ENCODE peak calls at places on chromosomes 6 and 20, in five cellular contexts. U is astrocyte, V is tibial artery, C is prostate gland, P is left ventricle myocardium inferior. M is an unnamed sample.

GRCh38 chr20:3374296-3374695 is 33.2 kb downstream of the DNAAF9 start:
- DNase-seq in U (no peak), V (no peak), C (no peak), P (no peak), M (no peak)

GRCh38 chr6:168048724-168049025 is 30.3 kb downstream of the FRMD1 start:
- DNase-seq in U (no peak), V (no peak), C (no peak), P (no peak), M (no peak)

GRCh38 chr6:320351-321157 is 28.3 kb downstream of the DUSP22 start:
- DNase-seq in U (no peak), V (no peak), C (no peak), P (no peak), M (no peak)

GRCh38 chr20:49377326-49377725 is 99.5 kb upstream of the ZNFX1 start:
- DNase-seq in U (no peak), V (no peak), C (no peak), P (no peak), M (no peak)

GRCh38 chr20:41769650-41770049 is 151.5 kb upstream of the CHD6 start:
- DNase-seq in U (no peak), V (no peak), C (no peak), P (no peak), M (no peak)

GRCh38 chr6:25233226-25233625 is 45.9 kb upstream of the CARMIL1 start:
- DNase-seq in U (no peak), V (no peak), C (no peak), P (no peak), M (no peak)

GRCh38 chr6:45920819-45921511 is 94.7 kb downstream of the CLIC5 start:
- DNase-seq in U (no peak), V (no peak), C (no peak), P (no peak), M (no peak)

GRCh38 chr6:108438918-108439317 is 121.8 kb upstream of the FOXO3 start:
- DNase-seq in U (peak; percentile 10), V (no peak), C (no peak), P (no peak), M (no peak)

GRCh38 chr6:143368426-143368825 is 82.1 kb downstream of the ADAT2 start:
- DNase-seq in U (peak; percentile 33), V (no peak), C (no peak), P (no peak), M (no peak)

GRCh38 chr6:105936972-105937371 is 149.2 kb upstream of the PRDM1 start:
- DNase-seq in U (no peak), V (no peak), C (no peak), P (no peak), M (no peak)

GRCh38 chr6:65088575-65088974 is 618.5 kb downstream of the EYS start:
- DNase-seq in U (no peak), V (no peak), C (no peak), P (no peak), M (no peak)

GRCh38 chr6:30319146-30319835 is 7.4 kb upstream of the TRIM39 start:
- DNase-seq in U (peak; percentile 13), V (no peak), C (no peak), P (no peak), M (no peak)

GRCh38 chr6:47169785-47170685 is 127.9 kb upstream of the ADGRF1 start:
- DNase-seq in U (peak; percentile 42), V (no peak), C (no peak), P (no peak), M (no peak)

GRCh38 chr6:105676837-105677236 is 274.0 kb upstream of the PREP start:
- DNase-seq in U (peak; percentile 8), V (no peak), C (no peak), P (no peak), M (no peak)

GRCh38 chr20:19976595-19977372 is 40.4 kb upstream of the NAA20 start:
- DNase-seq in U (peak; percentile 90), V (peak; percentile 59), C (peak; percentile 52), P (peak; percentile 70), M (peak; percentile 83)

GRCh38 chr20:19977373-19977770 is 39.8 kb upstream of the NAA20 start:
- DNase-seq in U (peak; percentile 69), V (no peak), C (no peak), P (no peak), M (no peak)

GRCh38 chr20:19974621-19975435 is 42.3 kb upstream of the NAA20 start:
- DNase-seq in U (peak; percentile 94), V (peak; percentile 92), C (peak; percentile 87), P (peak; percentile 85), M (peak; percentile 91)

GRCh38 chr20:19975436-19975799 is 41.7 kb upstream of the NAA20 start:
- DNase-seq in U (peak; percentile 61), V (no peak), C (peak; percentile 48), P (peak; percentile 29), M (peak; percentile 52)

DNA sequence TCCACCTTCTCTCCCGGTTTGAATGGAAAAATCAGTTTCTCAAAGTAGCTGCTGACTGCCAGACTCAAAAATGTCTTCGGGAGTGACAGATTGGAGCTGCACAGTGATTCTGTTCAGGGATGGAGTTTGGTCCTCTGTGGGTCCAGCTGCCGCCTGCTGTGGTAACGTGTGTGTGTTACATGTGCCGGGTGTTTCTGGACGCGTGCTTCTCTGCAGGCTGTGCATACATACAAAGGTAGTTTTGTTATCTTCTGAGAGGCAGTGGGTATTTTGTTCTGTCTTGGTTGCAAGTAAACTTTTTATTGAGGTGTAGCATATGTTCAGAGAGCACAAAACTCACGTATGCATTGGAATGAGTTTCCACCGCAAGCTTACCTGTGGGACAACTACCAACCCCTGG is 41.3 kb upstream of the NAA20 start:
- DNase-seq in U (peak; percentile 36), V (no peak), C (no peak), P (no peak), M (no peak)
- H3K4me3 ChIP-seq in U (peak overlapping the region; percentile 94), V (peak overlapping the region; percentile 68), C (peak overlapping the region; percentile 56), P (peak overlapping the region; percentile 75), M (peak overlapping the region; percentile 66)

GRCh38 chr6:63597142-63598000 is 25.1 kb downstream of the LOC128125822 start:
- DNase-seq in U (peak; percentile 25), V (no peak), C (no peak), P (no peak), M (no peak)
- H3K27ac ChIP-seq in U (no peak overlapping the region), V (no peak overlapping the region), C (no peak overlapping the region), P (no peak overlapping the region), M (no peak overlapping the region)

DNA sequence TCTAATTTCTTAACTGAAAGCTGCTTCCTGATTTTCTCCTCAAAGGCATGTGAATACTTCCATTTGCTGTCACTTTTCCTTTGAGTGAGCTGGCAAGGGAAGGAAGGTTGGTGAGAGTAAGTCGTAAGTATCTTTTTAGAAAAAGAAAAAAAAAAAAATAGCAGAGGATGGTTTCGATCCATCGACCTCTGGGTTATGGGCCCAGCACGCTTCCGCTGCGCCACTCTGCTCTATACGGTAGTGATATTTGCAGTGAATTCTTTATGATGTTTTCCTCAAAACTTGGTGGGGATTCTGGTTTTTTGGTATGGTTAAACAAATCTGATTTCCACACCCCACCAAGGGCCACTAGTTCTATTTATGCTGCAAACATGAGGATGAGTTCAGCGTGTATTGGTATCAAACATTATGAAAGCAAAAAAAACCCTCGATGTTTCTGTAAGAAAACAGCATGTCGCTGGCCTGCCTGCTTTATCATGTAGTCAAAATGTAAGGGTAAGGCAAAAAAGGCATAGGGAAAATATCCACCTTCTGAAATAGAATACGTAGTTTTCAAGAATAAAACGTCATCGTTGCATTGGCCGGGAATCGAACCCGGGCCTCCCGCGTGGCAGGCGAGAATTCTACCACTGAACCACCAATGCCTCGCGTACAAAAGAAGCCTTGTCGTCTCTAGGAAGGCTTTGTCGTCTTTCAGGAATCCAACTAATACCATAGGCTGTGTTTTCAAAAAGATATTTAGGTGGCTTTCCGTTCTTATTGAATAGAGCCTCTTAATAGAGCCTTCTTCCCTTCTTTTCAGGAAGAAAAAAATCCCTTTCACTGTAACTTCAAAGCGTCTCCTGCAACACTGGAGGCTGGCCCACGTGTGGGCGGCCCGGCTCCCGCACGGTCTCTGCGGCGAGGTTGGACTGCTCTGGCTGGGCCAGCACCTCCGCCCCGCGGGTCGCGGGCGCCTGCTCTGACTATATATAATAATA is 9.6 kb downstream of the OR2B2 start:
- DNase-seq in U (peak; percentile 73), V (peak; percentile 80), C (peak; percentile 79), P (peak; percentile 77), M (peak; percentile 78)
- H3K4me3 ChIP-seq in U (peak overlapping the region; percentile 87), V (peak overlapping the region; percentile 61), C (peak overlapping the region; percentile 40), P (peak overlapping the region; percentile 69), M (peak overlapping the region; percentile 69)

DNA sequence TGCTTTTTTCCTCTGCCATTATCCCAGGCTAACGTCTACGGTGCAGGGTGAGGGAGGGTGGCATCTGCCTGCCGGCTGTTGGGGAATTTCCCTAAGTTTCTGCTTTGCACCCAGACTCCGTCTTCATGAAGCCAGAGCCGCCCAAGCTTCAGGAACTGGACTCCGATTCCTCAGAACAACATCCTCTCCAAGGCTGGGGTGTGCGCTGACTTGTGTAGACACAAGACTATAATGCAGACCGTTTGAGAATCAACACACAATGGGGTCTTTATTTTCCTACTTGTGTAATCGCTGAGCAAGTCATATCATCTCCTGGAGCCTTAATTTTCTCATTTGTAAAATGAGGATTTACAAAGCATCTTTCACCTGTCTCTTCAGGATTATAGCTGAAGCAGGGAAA is 160.5 kb upstream of the AGPAT4 start:
- DNase-seq in U (peak; percentile 51), V (no peak), C (no peak), P (no peak), M (no peak)
- H3K27ac ChIP-seq in U (peak overlapping the region; percentile 97), V (peak overlapping the region; percentile 27), C (no peak overlapping the region), P (peak overlapping the region; percentile 84), M (no peak overlapping the region)

DNA sequence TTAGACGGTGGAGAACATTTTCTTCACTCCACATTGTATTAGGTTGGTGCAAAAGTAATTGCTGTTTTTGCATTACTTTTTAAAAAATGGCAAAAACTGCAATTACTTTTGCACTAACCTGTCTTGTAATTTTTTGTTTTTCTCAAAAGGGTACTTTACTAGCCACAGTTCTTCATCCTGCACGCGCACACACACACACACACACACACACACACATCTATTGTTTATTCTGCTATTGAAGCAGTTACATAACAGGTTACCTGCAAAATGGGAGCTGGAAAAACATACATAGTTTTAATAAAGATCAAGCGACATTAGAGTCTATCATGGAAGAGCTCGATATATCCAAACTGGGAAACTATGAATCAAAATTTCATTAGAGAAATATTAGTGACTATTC is 235.2 kb downstream of the SIM1 start:
- DNase-seq in U (no peak), V (no peak), C (no peak), P (no peak), M (peak; percentile 41)
- H3K4me3 ChIP-seq in U (peak overlapping the region; percentile 27), V (peak overlapping the region; percentile 56), C (no peak overlapping the region), P (peak overlapping the region; percentile 64), M (peak overlapping the region; percentile 55)

GRCh38 chr6:170449835-170450753 is 103.0 kb downstream of the PSMB1 start:
- DNase-seq in U (no peak), V (no peak), C (no peak), P (no peak), M (no peak)
- H3K27ac ChIP-seq in U (no peak overlapping the region), V (no peak overlapping the region), C (no peak overlapping the region), P (no peak overlapping the region), M (no peak overlapping the region)

DNA sequence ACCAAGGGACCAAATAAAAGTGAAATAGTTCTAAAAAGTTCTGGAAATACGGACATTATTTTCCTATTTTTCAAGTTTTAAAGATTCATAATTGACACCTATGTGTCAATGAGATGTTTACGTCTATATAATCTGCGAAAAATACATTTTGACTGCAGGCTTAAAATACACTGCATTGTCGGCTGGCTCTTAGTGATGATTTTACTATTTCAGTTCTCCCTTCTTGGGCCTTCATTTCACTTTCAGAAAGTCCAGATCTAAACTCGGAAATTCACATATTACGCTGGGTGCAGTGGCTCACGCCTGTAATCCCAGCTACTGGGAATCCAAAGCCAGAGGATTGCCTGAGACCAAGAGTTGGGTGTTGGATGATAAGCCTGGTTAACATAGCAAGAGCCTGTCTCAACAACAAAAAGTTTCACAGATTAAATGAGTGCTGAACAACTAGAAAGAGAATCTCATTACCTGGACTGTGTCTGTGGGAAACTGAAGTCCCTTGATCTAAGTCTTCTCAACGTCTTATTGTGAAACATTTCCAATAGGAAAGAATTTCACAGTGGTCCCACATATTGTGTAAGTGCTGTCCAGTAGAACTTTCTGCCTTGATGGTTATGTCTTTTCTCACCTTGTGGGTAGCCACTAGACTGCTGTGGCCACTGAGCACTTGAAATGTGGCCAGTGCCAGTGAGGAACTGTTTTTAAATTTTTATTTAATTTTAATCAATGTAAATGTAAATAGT is 1.8 kb downstream of the GINM1 start:
- DNase-seq in U (no peak), V (no peak), C (no peak), P (no peak), M (no peak)
- H3K4me3 ChIP-seq in U (no peak overlapping the region), V (no peak overlapping the region), C (no peak overlapping the region), P (peak overlapping the region; percentile 100), M (no peak overlapping the region)